ENCODE peak calls at places on chromosome 10, in five cellular contexts. L is progenitor cell of endocrine pancreas, C is HL-60, O is adrenal gland, R is A549. S is an unnamed sample.

GRCh38 chr10:110612073-110612472 is 32.1 kb upstream of the RBM20 start:
- DNase-seq in L (no peak), C (no peak), O (no peak), R (no peak), S (no peak)

GRCh38 chr10:8053446-8054242 is 844 bp upstream of the GATA3 start:
- DNase-seq in L (peak), C (peak), O (peak), R (peak), S (peak)

GRCh38 chr10:7121154-7121797 is 289.6 kb downstream of the SFMBT2 start:
- DNase-seq in L (peak), C (no peak), O (peak), R (peak), S (peak)

GRCh38 chr10:130169136-130169888 is 33.1 kb downstream of the GLRX3 start:
- DNase-seq in L (no peak), C (no peak), O (no peak), R (no peak), S (no peak)

GRCh38 chr10:73840403-73841301 is 29.3 kb upstream of the NDST2 start:
- DNase-seq in L (no peak), C (no peak), O (no peak), R (no peak), S (no peak)

GRCh38 chr10:45076847-45077246 is 76.1 kb downstream of the ZNF22 start:
- DNase-seq in L (no peak), C (no peak), O (no peak), R (no peak), S (no peak)

GRCh38 chr10:100339236-100339635 is 7.8 kb upstream of the SCD start:
- DNase-seq in L (no peak), C (no peak), O (no peak), R (no peak), S (no peak)

GRCh38 chr10:124079864-124080263 is 13.5 kb downstream of the CHST15 start:
- DNase-seq in L (no peak), C (no peak), O (no peak), R (no peak), S (no peak)

GRCh38 chr10:4998671-4999070 is 5.0 kb downstream of the AKR1C2 start:
- DNase-seq in L (no peak), C (no peak), O (no peak), R (no peak), S (no peak)

GRCh38 chr10:55509168-55509567 is 708.1 kb upstream of the PCDH15 start:
- DNase-seq in L (no peak), C (no peak), O (no peak), R (no peak), S (no peak)

GRCh38 chr10:113550365-113550764 is 2.5 kb upstream of the HABP2 start:
- DNase-seq in L (no peak), C (no peak), O (no peak), R (no peak), S (no peak)

GRCh38 chr10:79381804-79382221 is 34.5 kb downstream of the PPIF start:
- DNase-seq in L (peak), C (no peak), O (peak), R (peak), S (no peak)

GRCh38 chr10:108346066-108346465 is 1181.6 kb upstream of the SORCS1 start:
- DNase-seq in L (no peak), C (no peak), O (no peak), R (no peak), S (no peak)

GRCh38 chr10:123139521-123140163 is 3.9 kb downstream of the HMX3 start:
- DNase-seq in L (no peak), C (no peak), O (no peak), R (peak), S (peak)

GRCh38 chr10:49049660-49050059 is 65.7 kb downstream of the VSTM4 start:
- DNase-seq in L (no peak), C (no peak), O (no peak), R (no peak), S (no peak)

GRCh38 chr10:43648392-43649148 is at the start of gene ZNF32:
- DNase-seq in L (peak), C (peak), O (peak), R (peak), S (peak)

GRCh38 chr10:121465215-121465614 is 133.0 kb downstream of the FGFR2 start:
- DNase-seq in L (no peak), C (no peak), O (no peak), R (no peak), S (no peak)

GRCh38 chr10:121426307-121426706 is 171.9 kb downstream of the FGFR2 start:
- DNase-seq in L (no peak), C (no peak), O (no peak), R (peak), S (no peak)

GRCh38 chr10:49308881-49309280 is 9.9 kb downstream of the C10orf71 start:
- DNase-seq in L (no peak), C (no peak), O (no peak), R (no peak), S (no peak)

GRCh38 chr10:96998329-96998888 is 166.3 kb downstream of the LCOR start:
- DNase-seq in L (no peak), C (no peak), O (peak), R (no peak), S (no peak)

DNA sequence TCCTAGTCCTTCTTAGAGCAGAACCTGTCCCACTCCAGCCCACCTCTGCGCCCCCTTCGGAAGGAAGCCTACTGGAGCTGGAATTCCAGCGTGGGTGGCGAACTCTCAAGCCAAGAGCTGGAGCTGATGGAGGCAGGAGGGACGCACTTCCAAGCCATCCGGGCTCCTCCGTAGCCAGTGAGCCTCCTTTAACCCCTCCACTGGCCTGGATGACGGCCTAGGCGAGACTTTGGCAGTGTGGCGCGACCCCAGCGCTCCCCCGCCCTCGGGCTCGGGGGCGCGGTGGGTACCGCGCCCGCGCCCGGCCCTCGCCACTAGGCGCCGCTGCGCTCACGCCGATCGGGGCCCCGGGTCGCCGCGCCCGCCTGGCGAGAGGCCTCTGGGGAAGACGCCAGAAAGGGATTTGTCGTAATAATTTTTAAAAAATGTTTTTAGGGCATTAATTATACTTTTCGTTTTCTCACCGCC is 5.1 kb upstream of the EMX2 start:
- DNase-seq in L (peak), C (no peak), O (no peak), R (peak), S (peak)
- TF ChIP-seq CTCF in L (peak), C (no peak), O (no peak), R (peak), S (peak)

GRCh38 chr10:133267829-133268228 is 8.8 kb downstream of the ADAM8 start:
- DNase-seq in L (no peak), C (no peak), O (no peak), R (no peak), S (no peak)
- TF ChIP-seq CTCF in L (no peak), C (no peak), O (no peak), R (no peak), S (no peak)

GRCh38 chr10:77377678-77378352 is 259.8 kb downstream of the KCNMA1 start:
- DNase-seq in L (no peak), C (no peak), O (no peak), R (no peak), S (no peak)
- TF ChIP-seq CTCF in L (peak), C (no peak), O (no peak), R (no peak), S (no peak)

GRCh38 chr10:114821915-114822770 is 563 bp downstream of the FHIP2A start:
- DNase-seq in L (peak), C (no peak), O (peak), R (peak), S (peak)
- TF ChIP-seq CTCF in L (no peak), C (no peak), O (no peak), R (no peak), S (no peak)

DNA sequence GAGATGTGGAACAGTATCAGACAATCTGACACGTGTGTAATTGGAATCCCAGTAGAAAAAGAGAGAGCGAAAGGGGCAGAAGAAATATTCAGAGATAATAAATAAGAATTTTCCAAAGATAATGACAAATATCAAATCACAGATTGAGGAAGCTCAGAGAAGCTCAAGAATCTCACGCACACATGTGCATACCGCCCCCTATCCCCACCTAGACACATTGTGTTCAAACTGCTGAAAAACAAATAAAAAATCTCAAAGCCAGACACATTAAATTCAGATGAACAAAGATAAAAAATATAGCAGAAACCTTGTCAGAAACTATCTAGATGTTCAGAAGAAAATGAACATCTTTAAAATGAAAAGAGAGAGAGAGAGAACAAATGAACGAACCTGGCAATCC is 17.2 kb downstream of the SFR1 start:
- DNase-seq in L (no peak), C (no peak), O (no peak), R (peak), S (no peak)
- TF ChIP-seq CTCF in L (peak), C (peak), O (no peak), R (peak), S (peak)

GRCh38 chr10:92758594-92758993 is 68.8 kb downstream of the HHEX start:
- DNase-seq in L (no peak), C (no peak), O (no peak), R (no peak), S (no peak)

GRCh38 chr10:92757720-92758119 is 68.0 kb downstream of the HHEX start:
- DNase-seq in L (no peak), C (no peak), O (no peak), R (no peak), S (no peak)

GRCh38 chr10:92756233-92757065 is 66.7 kb downstream of the HHEX start:
- DNase-seq in L (no peak), C (peak), O (no peak), R (peak), S (peak)

GRCh38 chr10:92755725-92756124 is 66.0 kb downstream of the HHEX start:
- DNase-seq in L (no peak), C (no peak), O (no peak), R (no peak), S (no peak)

GRCh38 chr10:92757066-92757716 is 67.4 kb downstream of the HHEX start:
- DNase-seq in L (peak), C (peak), O (peak), R (peak), S (peak)
- TF ChIP-seq CTCF in L (peak), C (no peak), O (no peak), R (no peak), S (no peak)

DNA sequence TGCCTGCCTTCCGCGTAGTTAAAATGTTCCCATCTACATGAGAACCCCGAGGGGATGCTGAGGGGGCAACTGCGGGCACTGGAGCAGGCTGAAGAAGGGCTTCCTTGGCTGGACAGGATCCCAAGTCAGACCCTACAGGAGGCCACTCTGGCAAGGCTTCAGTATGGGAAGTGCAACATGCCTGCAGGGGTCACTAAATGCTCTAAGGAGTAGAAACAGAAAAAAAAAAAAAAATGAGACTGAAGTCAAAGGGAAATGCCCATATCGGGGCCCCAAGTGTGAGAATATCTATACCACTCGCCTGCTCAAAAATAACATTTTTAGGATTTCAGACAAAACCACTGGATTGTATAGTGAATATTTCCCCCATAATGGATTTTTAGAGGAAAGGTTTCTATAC is 33.5 kb downstream of the FAM204A start:
- DNase-seq in L (no peak), C (no peak), O (no peak), R (no peak), S (no peak)
- TF ChIP-seq CTCF in L (peak), C (no peak), O (no peak), R (no peak), S (no peak)

GRCh38 chr10:58412502-58412961 is 27.3 kb downstream of the TFAM start:
- DNase-seq in L (no peak), C (no peak), O (no peak), R (peak), S (no peak)
- TF ChIP-seq CTCF in L (peak), C (no peak), O (no peak), R (no peak), S (no peak)

S was measured in endothelial cell.